ENCODE peak calls at places on chromosomes 16 and 17, in six cellular contexts. One of them, this sample, is unnamed.

GRCh38 chr17:74671031-74671771 is 41.5 kb downstream of the CD300LF start:
- DNase-seq in AG10803: peak
- DNase-seq in GM12865: peak
- DNase-seq in B cell: peak
- DNase-seq in neural progenitor cell: peak
- DNase-seq in cardiac muscle cell: peak
- DNase-seq in this sample: peak

GRCh38 chr17:63542942-63543821 is 7.1 kb upstream of the DCAF7 start:
- DNase-seq in B cell: no peak
- DNase-seq in neural progenitor cell: no peak
- DNase-seq in GM12865: no peak
- DNase-seq in AG10803: no peak
- DNase-seq in cardiac muscle cell: no peak
- DNase-seq in this sample: no peak

GRCh38 chr17:57404073-57404472 is 147.8 kb downstream of the MSI2 start:
- DNase-seq in cardiac muscle cell: no peak
- DNase-seq in AG10803: no peak
- DNase-seq in B cell: no peak
- DNase-seq in neural progenitor cell: no peak
- DNase-seq in GM12865: peak
- DNase-seq in this sample: peak

GRCh38 chr16:86931410-86931941 is 353.1 kb downstream of the FOXL1 start:
- DNase-seq in neural progenitor cell: no peak
- DNase-seq in AG10803: peak
- DNase-seq in GM12865: no peak
- DNase-seq in B cell: no peak
- DNase-seq in cardiac muscle cell: peak
- DNase-seq in this sample: no peak

GRCh38 chr16:84532299-84532724 is 27.9 kb upstream of the MEAK7 start:
- DNase-seq in cardiac muscle cell: peak
- DNase-seq in AG10803: peak
- DNase-seq in B cell: no peak
- DNase-seq in neural progenitor cell: peak
- DNase-seq in GM12865: peak
- DNase-seq in this sample: no peak

GRCh38 chr17:66747561-66748275 is 87.2 kb upstream of the CACNG5 start:
- DNase-seq in B cell: no peak
- DNase-seq in GM12865: no peak
- DNase-seq in AG10803: peak
- DNase-seq in cardiac muscle cell: no peak
- DNase-seq in neural progenitor cell: no peak
- DNase-seq in this sample: no peak

GRCh38 chr17:74114881-74115470 is 88.5 kb upstream of the RPL38 start:
- DNase-seq in cardiac muscle cell: no peak
- DNase-seq in B cell: no peak
- DNase-seq in AG10803: no peak
- DNase-seq in GM12865: no peak
- DNase-seq in neural progenitor cell: no peak
- DNase-seq in this sample: no peak

GRCh38 chr16:14509055-14509454 is 121.0 kb downstream of the PARN start:
- DNase-seq in B cell: no peak
- DNase-seq in AG10803: no peak
- DNase-seq in GM12865: no peak
- DNase-seq in neural progenitor cell: no peak
- DNase-seq in cardiac muscle cell: no peak
- DNase-seq in this sample: no peak

GRCh38 chr17:45783593-45784292 is 377 bp upstream of the CRHR1 start:
- DNase-seq in neural progenitor cell: peak
- DNase-seq in B cell: peak
- DNase-seq in AG10803: no peak
- DNase-seq in GM12865: no peak
- DNase-seq in cardiac muscle cell: peak
- DNase-seq in this sample: no peak

GRCh38 chr17:46818319-46818928 is at the start of gene WNT3:
- DNase-seq in GM12865: peak
- DNase-seq in B cell: peak
- DNase-seq in neural progenitor cell: peak
- DNase-seq in cardiac muscle cell: peak
- DNase-seq in AG10803: no peak
- DNase-seq in this sample: peak

GRCh38 chr17:74282587-74283370 is 8.7 kb downstream of the DNAI2 start:
- DNase-seq in neural progenitor cell: no peak
- DNase-seq in B cell: no peak
- DNase-seq in cardiac muscle cell: no peak
- DNase-seq in GM12865: peak
- DNase-seq in AG10803: no peak
- DNase-seq in this sample: peak

GRCh38 chr17:41340496-41340895 is 10.1 kb downstream of the KRT33A start:
- DNase-seq in cardiac muscle cell: no peak
- DNase-seq in neural progenitor cell: no peak
- DNase-seq in B cell: no peak
- DNase-seq in GM12865: no peak
- DNase-seq in AG10803: no peak
- DNase-seq in this sample: no peak

GRCh38 chr17:82495844-82496528 is 23.5 kb upstream of the FOXK2 start:
- DNase-seq in cardiac muscle cell: no peak
- DNase-seq in neural progenitor cell: no peak
- DNase-seq in B cell: peak
- DNase-seq in AG10803: no peak
- DNase-seq in GM12865: peak
- DNase-seq in this sample: no peak

GRCh38 chr17:27551701-27552466 is 79.1 kb upstream of the LGALS9 start:
- DNase-seq in AG10803: no peak
- DNase-seq in neural progenitor cell: no peak
- DNase-seq in cardiac muscle cell: no peak
- DNase-seq in B cell: no peak
- DNase-seq in GM12865: no peak
- DNase-seq in this sample: no peak

GRCh38 chr16:10685709-10686108 is 9.0 kb downstream of the TEKT5 start:
- DNase-seq in neural progenitor cell: no peak
- DNase-seq in cardiac muscle cell: no peak
- DNase-seq in B cell: no peak
- DNase-seq in AG10803: no peak
- DNase-seq in GM12865: no peak
- DNase-seq in this sample: no peak

GRCh38 chr17:17175340-17175739 is 30.8 kb downstream of the PLD6 start:
- DNase-seq in GM12865: no peak
- DNase-seq in neural progenitor cell: no peak
- DNase-seq in AG10803: no peak
- DNase-seq in cardiac muscle cell: no peak
- DNase-seq in B cell: no peak
- DNase-seq in this sample: no peak

GRCh38 chr17:18374216-18374615 is 3.4 kb upstream of the EVPLL start:
- DNase-seq in AG10803: no peak
- DNase-seq in B cell: no peak
- DNase-seq in cardiac muscle cell: no peak
- DNase-seq in GM12865: no peak
- DNase-seq in neural progenitor cell: no peak
- DNase-seq in this sample: no peak

GRCh38 chr16:67632415-67633172 is 12.3 kb upstream of the CARMIL2 start:
- DNase-seq in GM12865: no peak
- DNase-seq in cardiac muscle cell: no peak
- DNase-seq in B cell: no peak
- DNase-seq in neural progenitor cell: no peak
- DNase-seq in AG10803: peak
- DNase-seq in this sample: no peak

GRCh38 chr17:43416998-43417891 is 18.5 kb downstream of the ARL4D start:
- DNase-seq in GM12865: no peak
- DNase-seq in neural progenitor cell: no peak
- DNase-seq in AG10803: peak
- DNase-seq in cardiac muscle cell: peak
- DNase-seq in B cell: no peak
- DNase-seq in this sample: no peak

GRCh38 chr17:42463976-42464400 is 5.3 kb downstream of the ATP6V0A1 start:
- DNase-seq in neural progenitor cell: no peak
- DNase-seq in GM12865: no peak
- DNase-seq in AG10803: no peak
- DNase-seq in B cell: no peak
- DNase-seq in cardiac muscle cell: no peak
- DNase-seq in this sample: no peak

GRCh38 chr16:64250866-64251265 is 871.0 kb downstream of the CDH11 start:
- DNase-seq in cardiac muscle cell: peak
- DNase-seq in B cell: no peak
- DNase-seq in AG10803: peak
- DNase-seq in GM12865: no peak
- DNase-seq in neural progenitor cell: no peak
- DNase-seq in this sample: no peak

GRCh38 chr17:49723423-49723822 is 15.7 kb upstream of the SLC35B1 start:
- DNase-seq in AG10803: no peak
- DNase-seq in neural progenitor cell: no peak
- DNase-seq in B cell: no peak
- DNase-seq in GM12865: no peak
- DNase-seq in cardiac muscle cell: peak
- DNase-seq in this sample: no peak

GRCh38 chr16:59385953-59386352 is 651.8 kb upstream of the GOT2 start:
- DNase-seq in GM12865: no peak
- DNase-seq in cardiac muscle cell: no peak
- DNase-seq in neural progenitor cell: no peak
- DNase-seq in AG10803: peak
- DNase-seq in B cell: no peak
- DNase-seq in this sample: no peak

GRCh38 chr16:81175325-81175891 is 63.1 kb upstream of the BCO1 start:
- DNase-seq in cardiac muscle cell: no peak
- DNase-seq in neural progenitor cell: no peak
- DNase-seq in B cell: no peak
- DNase-seq in AG10803: peak
- DNase-seq in GM12865: no peak
- DNase-seq in this sample: no peak

GRCh38 chr16:81170824-81171223 is 67.7 kb upstream of the BCO1 start:
- DNase-seq in GM12865: no peak
- DNase-seq in B cell: no peak
- DNase-seq in cardiac muscle cell: peak
- DNase-seq in AG10803: no peak
- DNase-seq in neural progenitor cell: peak
- DNase-seq in this sample: no peak

GRCh38 chr16:81172769-81173658 is 65.5 kb upstream of the BCO1 start:
- DNase-seq in GM12865: no peak
- DNase-seq in AG10803: no peak
- DNase-seq in neural progenitor cell: no peak
- DNase-seq in cardiac muscle cell: no peak
- DNase-seq in B cell: no peak
- DNase-seq in this sample: no peak

GRCh38 chr16:81179219-81179618 is 59.3 kb upstream of the BCO1 start:
- DNase-seq in GM12865: no peak
- DNase-seq in neural progenitor cell: no peak
- DNase-seq in AG10803: no peak
- DNase-seq in cardiac muscle cell: no peak
- DNase-seq in B cell: no peak
- DNase-seq in this sample: no peak

DNA sequence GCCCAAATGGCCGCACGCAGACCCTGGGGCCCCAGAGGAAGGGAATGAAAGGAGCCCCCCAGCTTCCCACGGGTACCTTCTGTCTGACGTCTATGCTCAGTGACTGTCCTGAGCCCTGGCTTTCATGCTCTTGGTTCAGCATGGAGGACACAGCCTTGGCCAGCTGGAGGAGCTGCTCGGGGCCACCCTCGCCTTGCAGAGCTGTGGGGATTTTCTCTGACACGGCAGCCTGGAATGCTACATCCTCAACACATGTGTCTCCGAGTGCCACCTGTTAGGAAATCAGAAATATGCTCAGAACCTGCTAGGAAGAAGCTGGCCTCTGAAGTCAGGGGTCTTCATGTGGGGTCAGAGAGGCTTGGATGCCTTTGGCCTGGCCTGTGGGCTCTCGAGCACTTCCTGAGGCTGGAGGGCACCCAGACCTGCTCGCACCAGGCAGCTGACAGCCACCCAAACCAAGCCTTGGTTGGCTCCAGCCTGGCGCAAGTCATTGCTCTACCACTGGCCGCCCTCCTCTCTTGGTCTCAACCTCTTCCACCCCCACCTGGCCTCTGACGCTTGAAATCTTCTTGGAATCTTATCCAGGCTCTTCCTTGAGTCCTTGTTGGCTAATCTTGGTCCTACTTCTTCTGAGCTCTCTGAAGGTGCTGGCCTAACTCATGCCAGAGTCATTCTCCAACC is 63.7 kb upstream of the BCO1 start:
- DNase-seq in cardiac muscle cell: no peak
- DNase-seq in GM12865: no peak
- DNase-seq in AG10803: peak
- DNase-seq in neural progenitor cell: no peak
- DNase-seq in B cell: no peak
- DNase-seq in this sample: no peak
- TF ChIP-seq CTCF in cardiac muscle cell: no peak
- TF ChIP-seq CTCF in GM12865: no peak
- TF ChIP-seq CTCF in AG10803: no peak
- TF ChIP-seq CTCF in neural progenitor cell: no peak
- TF ChIP-seq CTCF in B cell: no peak
- TF ChIP-seq CTCF in this sample: no peak

GRCh38 chr17:55053855-55054254 is 85.3 kb downstream of the STXBP4 start:
- DNase-seq in neural progenitor cell: no peak
- DNase-seq in B cell: no peak
- DNase-seq in GM12865: no peak
- DNase-seq in AG10803: no peak
- DNase-seq in cardiac muscle cell: no peak
- DNase-seq in this sample: no peak
- TF ChIP-seq CTCF in neural progenitor cell: peak
- TF ChIP-seq CTCF in B cell: peak
- TF ChIP-seq CTCF in GM12865: peak
- TF ChIP-seq CTCF in AG10803: peak
- TF ChIP-seq CTCF in cardiac muscle cell: peak
- TF ChIP-seq CTCF in this sample: peak

DNA sequence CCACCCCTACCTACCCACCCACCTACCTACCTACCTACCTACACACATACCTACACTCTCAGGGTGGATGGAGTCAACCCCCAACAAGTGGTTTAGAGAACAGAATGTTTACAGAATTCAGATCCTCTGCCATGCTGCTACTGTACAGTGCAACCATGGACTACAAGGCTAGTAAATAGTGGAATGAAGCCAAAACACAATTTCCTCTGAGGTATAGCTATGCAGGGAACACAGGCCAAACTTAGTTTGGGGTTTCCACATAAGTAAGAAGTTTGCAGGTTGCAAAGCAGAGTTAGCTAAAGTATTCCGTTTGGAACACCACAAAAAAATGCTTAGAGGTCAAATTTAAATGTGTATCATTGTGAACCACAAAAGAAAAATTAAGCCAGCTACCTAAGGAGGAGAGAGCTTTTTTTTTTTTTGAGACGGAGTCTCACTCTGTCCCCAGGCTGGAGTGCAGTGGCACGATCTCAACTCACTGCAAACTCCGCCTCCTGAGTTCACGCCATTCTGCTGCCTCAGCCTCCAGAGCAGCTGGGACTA is 2.7 kb upstream of the AP1G1 start:
- DNase-seq in AG10803: peak
- DNase-seq in cardiac muscle cell: no peak
- DNase-seq in GM12865: no peak
- DNase-seq in neural progenitor cell: no peak
- DNase-seq in B cell: no peak
- DNase-seq in this sample: no peak
- TF ChIP-seq CTCF in AG10803: no peak
- TF ChIP-seq CTCF in cardiac muscle cell: no peak
- TF ChIP-seq CTCF in GM12865: no peak
- TF ChIP-seq CTCF in neural progenitor cell: no peak
- TF ChIP-seq CTCF in B cell: no peak
- TF ChIP-seq CTCF in this sample: no peak

DNA sequence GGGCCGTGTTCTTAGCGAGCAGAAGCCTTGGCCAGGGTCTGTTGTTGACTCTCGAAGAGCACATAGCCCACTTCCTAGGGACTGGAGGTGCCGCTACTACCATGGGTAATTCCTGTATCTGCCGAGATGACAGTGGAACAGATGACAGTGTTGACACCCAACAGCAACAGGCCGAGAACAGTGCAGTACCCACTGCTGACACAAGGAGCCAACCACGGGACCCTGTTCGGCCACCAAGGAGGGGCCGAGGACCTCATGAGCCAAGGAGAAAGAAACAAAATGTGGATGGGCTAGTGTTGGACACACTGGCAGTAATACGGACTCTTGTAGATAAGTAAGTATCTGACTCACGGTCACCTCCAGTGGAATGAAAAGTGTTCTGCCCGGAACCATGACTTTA is 18.5 kb downstream of the RSPRY1 start:
- DNase-seq in AG10803: no peak
- DNase-seq in GM12865: no peak
- DNase-seq in neural progenitor cell: peak
- DNase-seq in cardiac muscle cell: no peak
- DNase-seq in B cell: no peak
- DNase-seq in this sample: no peak
- TF ChIP-seq CTCF in AG10803: no peak
- TF ChIP-seq CTCF in GM12865: peak
- TF ChIP-seq CTCF in neural progenitor cell: peak
- TF ChIP-seq CTCF in cardiac muscle cell: no peak
- TF ChIP-seq CTCF in B cell: no peak
- TF ChIP-seq CTCF in this sample: no peak